ENCODE peak calls at places on chromosome 7, in eight cellular contexts. W, P, L, V, N, F, A and T are unnamed samples.

GRCh38 chr7:133315332-133316040 is 62.6 kb downstream of the EXOC4 start:
- DNase-seq in V (no peak), A (no peak), F (no peak), N (no peak), P (no peak), L (peak; percentile 75), W (no peak), T (no peak)

GRCh38 chr7:55127622-55128081 is 108.8 kb downstream of the EGFR start:
- DNase-seq in L (peak; percentile 85), N (no peak), P (no peak), V (peak; percentile 60), W (no peak), A (no peak), F (no peak), T (no peak)

GRCh38 chr7:12633589-12633988 is 53.8 kb upstream of the ARL4A start:
- DNase-seq in V (no peak), N (no peak), P (no peak), W (no peak), L (no peak), A (no peak), F (no peak), T (no peak)

GRCh38 chr7:68783671-68784070 is 814.6 kb upstream of the AUTS2 start:
- DNase-seq in A (no peak), F (no peak), V (no peak), N (no peak), P (no peak), W (peak; percentile 20), L (peak; percentile 14), T (no peak)

GRCh38 chr7:80807166-80807900 is 111.5 kb downstream of the SEMA3C start:
- DNase-seq in A (no peak), F (no peak), W (no peak), P (no peak), V (no peak), L (peak; percentile 28), N (no peak), T (no peak)

GRCh38 chr7:139321071-139321745 is 19.9 kb upstream of the FMC1 start:
- DNase-seq in F (no peak), W (no peak), N (no peak), A (no peak), V (no peak), L (peak; percentile 38), P (no peak), T (no peak)

GRCh38 chr7:128053991-128054390 is 22.8 kb upstream of the LRRC4 start:
- DNase-seq in F (no peak), V (no peak), N (no peak), L (no peak), W (no peak), P (no peak), A (no peak), T (no peak)

GRCh38 chr7:113256883-113257531 is 138.7 kb upstream of the SMIM30 start:
- DNase-seq in N (no peak), L (no peak), A (no peak), W (no peak), P (no peak), V (no peak), F (no peak), T (no peak)

GRCh38 chr7:17844022-17844421 is 96.3 kb downstream of the SNX13 start:
- DNase-seq in P (no peak), F (no peak), L (no peak), N (no peak), A (no peak), W (no peak), V (no peak), T (no peak)

GRCh38 chr7:85840532-85840931 is 653.7 kb upstream of the SEMA3D start:
- DNase-seq in L (peak; percentile 13), N (no peak), W (no peak), A (no peak), V (no peak), P (no peak), F (no peak), T (no peak)

GRCh38 chr7:47847207-47847606 is 101.1 kb downstream of the PKD1L1 start:
- DNase-seq in F (no peak), A (no peak), L (no peak), P (no peak), V (no peak), N (no peak), W (no peak), T (no peak)

GRCh38 chr7:104160375-104160774 is 47.4 kb downstream of the ORC5 start:
- DNase-seq in F (no peak), L (peak; percentile 42), V (no peak), W (no peak), P (no peak), A (no peak), N (no peak), T (no peak)

GRCh38 chr7:121797283-121798037 is 75.5 kb upstream of the PTPRZ1 start:
- DNase-seq in A (no peak), P (no peak), L (no peak), V (no peak), N (no peak), F (no peak), W (no peak), T (no peak)

GRCh38 chr7:5677538-5678294 is 103.7 kb downstream of the RNF216 start:
- DNase-seq in P (peak; percentile 34), L (peak; percentile 78), A (no peak), F (peak; percentile 57), V (peak; percentile 61), W (peak; percentile 55), N (peak; percentile 79), T (no peak)

GRCh38 chr7:5681423-5681822 is 100.0 kb downstream of the RNF216 start:
- DNase-seq in V (no peak), F (no peak), P (no peak), N (no peak), L (no peak), A (no peak), W (no peak), T (no peak)

GRCh38 chr7:5679741-5680473 is 101.6 kb downstream of the RNF216 start:
- DNase-seq in A (no peak), F (no peak), L (no peak), V (peak; percentile 53), N (peak; percentile 67), P (no peak), W (no peak), T (no peak)

GRCh38 chr7:5678295-5679046 is 103.0 kb downstream of the RNF216 start:
- DNase-seq in F (no peak), P (no peak), A (no peak), V (no peak), N (no peak), L (no peak), W (no peak), T (no peak)

GRCh38 chr7:5679047-5679740 is 102.3 kb downstream of the RNF216 start:
- DNase-seq in W (no peak), L (no peak), A (no peak), N (no peak), V (no peak), P (no peak), F (no peak), T (no peak)
- H3K27ac ChIP-seq in W (peak overlapping the region; percentile 5), L (no peak overlapping the region), A (peak overlapping the region; percentile 69), N (peak overlapping the region; percentile 70), V (peak overlapping the region; percentile 74), P (no peak overlapping the region), F (no peak overlapping the region), T (peak overlapping the region; percentile 59)

GRCh38 chr7:24715661-24716479 is 41.4 kb downstream of the GSDME start:
- DNase-seq in N (no peak), L (peak; percentile 66), F (no peak), A (peak; percentile 61), P (peak; percentile 22), V (no peak), W (peak; percentile 53), T (no peak)
- TF ChIP-seq POLR2A in N (no peak), L (no peak), F (no peak), A (peak; percentile 43), P (no peak), V (no peak), W (no peak), T (no peak)

GRCh38 chr7:66296-66695 is 126.1 kb upstream of the FAM20C start:
- DNase-seq in V (no peak), P (no peak), L (no peak), F (no peak), A (no peak), N (peak; percentile 15), W (no peak), T (no peak)

GRCh38 chr7:66741-67140 is 125.6 kb upstream of the FAM20C start:
- DNase-seq in A (no peak), P (no peak), V (no peak), W (no peak), N (peak; percentile 23), L (no peak), F (no peak), T (no peak)

GRCh38 chr7:65554-65953 is 126.8 kb upstream of the FAM20C start:
- DNase-seq in N (no peak), P (no peak), F (no peak), V (no peak), W (no peak), A (no peak), L (peak; percentile 70), T (no peak)

GRCh38 chr7:68629-69028 is 123.7 kb upstream of the FAM20C start:
- DNase-seq in N (peak; percentile 10), V (no peak), P (no peak), W (no peak), L (no peak), F (no peak), A (no peak), T (no peak)

DNA sequence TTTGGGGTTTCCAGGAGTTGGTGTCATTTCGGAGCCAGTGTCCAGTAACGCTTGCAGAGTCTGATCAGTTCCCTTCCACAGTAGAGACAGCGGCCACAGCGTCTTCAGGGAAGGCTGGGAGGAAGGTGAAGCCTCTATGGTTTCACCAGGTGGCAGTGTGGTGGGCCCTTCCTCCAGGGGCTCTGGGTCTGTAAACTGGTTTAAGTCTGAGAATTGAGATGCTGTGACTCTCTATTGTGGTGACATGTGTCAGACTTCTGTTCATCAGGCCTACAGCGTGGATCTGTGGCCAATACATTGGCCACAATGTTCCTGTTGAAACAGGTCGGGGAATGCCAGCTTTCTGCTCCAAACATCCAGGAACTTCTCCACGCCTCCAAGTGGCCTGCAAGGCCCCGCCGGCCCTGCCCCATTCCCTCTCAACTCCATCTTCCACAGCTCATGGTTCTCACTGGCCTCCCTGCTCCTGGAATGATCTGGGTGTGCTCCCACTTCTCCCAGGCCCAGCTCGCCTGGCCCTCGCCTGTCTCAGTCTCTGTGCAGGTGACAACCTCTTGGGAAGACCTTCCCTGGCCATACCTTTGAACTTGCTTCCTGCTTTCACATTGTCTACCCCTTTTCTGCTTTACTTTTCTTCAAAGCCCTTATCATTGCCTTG is 124.5 kb upstream of the FAM20C start:
- DNase-seq in N (peak; percentile 55), A (no peak), V (no peak), L (peak; percentile 29), W (no peak), F (no peak), P (no peak), T (no peak)
- H3K27ac ChIP-seq in N (no peak overlapping the region), A (no peak overlapping the region), V (no peak overlapping the region), L (no peak overlapping the region), W (no peak overlapping the region), F (no peak overlapping the region), P (no peak overlapping the region), T (no peak overlapping the region)

DNA sequence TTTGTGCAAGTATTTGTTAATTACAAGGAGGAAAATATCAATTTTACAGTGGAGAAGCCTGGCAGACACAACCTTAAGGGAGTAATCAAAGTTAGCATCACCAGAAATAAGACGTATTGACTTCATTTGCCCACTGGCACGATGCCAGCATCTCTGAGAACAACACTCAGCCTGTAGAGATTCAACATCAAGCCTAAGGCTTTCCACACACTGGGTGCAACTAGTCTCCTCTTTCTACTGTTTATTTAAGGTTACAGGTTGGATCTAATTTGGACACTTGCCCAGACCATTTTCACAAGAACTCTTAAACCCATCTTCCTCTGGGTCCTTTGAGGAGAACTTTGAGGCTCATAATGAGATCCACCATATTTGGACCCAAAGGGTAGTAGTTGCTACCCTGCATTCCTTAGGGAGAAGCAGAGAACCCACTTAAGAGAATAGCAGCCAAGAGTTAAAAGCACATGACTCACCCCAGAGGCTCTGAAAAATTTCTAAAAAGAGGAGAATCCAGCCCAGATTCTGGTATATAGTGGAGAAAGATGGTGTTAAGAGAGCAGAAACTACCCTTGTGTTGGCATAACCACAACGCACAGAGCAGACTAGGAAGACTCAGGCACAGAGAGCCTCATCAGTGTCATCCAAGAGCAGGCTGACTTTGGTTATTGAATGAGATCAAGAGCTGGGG is 97.3 kb downstream of the CCDC71L start:
- DNase-seq in P (no peak), V (no peak), F (no peak), W (no peak), L (peak; percentile 39), A (no peak), N (no peak), T (no peak)
- TF ChIP-seq POLR2A in P (no peak), V (no peak), F (no peak), W (no peak), L (no peak), A (no peak), N (no peak), T (no peak)